ENCODE peak calls at places on chromosome 6, in eight cellular contexts. V is heart left ventricle, R is PC-3, N is cardiac muscle cell, F is lower lobe of right lung, M is foreskin fibroblast, B is fibroblast of lung, K is left ventricle myocardium inferior. X is an unnamed sample.

GRCh38 chr6:106128981-106129761 is 43.0 kb downstream of the PRDM1 start:
- DNase-seq in V (no peak), R (peak), N (peak), F (no peak), M (peak), B (peak), K (no peak), X (no peak)

GRCh38 chr6:158853072-158853871 is 34.1 kb upstream of the EZR start:
- DNase-seq in V (peak), R (peak), N (peak), F (peak), M (peak), B (peak), K (peak), X (no peak)

GRCh38 chr6:151056230-151056907 is 183.4 kb upstream of the AKAP12 start:
- DNase-seq in V (no peak), R (no peak), N (no peak), F (no peak), M (no peak), B (no peak), K (no peak), X (no peak)

GRCh38 chr6:38796006-38796405 is 80.9 kb downstream of the DNAH8 start:
- DNase-seq in V (no peak), R (peak), N (no peak), F (no peak), M (no peak), B (no peak), K (no peak), X (no peak)

GRCh38 chr6:137975058-137975940 is 108.2 kb downstream of the TNFAIP3 start:
- DNase-seq in V (no peak), R (peak), N (peak), F (no peak), M (no peak), B (peak), K (no peak), X (no peak)

GRCh38 chr6:154738561-154738961 is 5.3 kb downstream of the SCAF8 start:
- DNase-seq in V (no peak), R (no peak), N (peak), F (no peak), M (no peak), B (peak), K (no peak), X (no peak)

GRCh38 chr6:130517444-130517931 is 151.7 kb downstream of the TMEM200A start:
- DNase-seq in V (no peak), R (peak), N (no peak), F (no peak), M (no peak), B (no peak), K (no peak), X (no peak)

GRCh38 chr6:45436544-45437440 is 59.1 kb upstream of the SUPT3H start:
- DNase-seq in V (no peak), R (peak), N (peak), F (no peak), M (peak), B (peak), K (no peak), X (no peak)

GRCh38 chr6:141641406-141641805 is 491.3 kb upstream of the GJE1 start:
- DNase-seq in V (no peak), R (peak), N (no peak), F (no peak), M (no peak), B (peak), K (no peak), X (no peak)
- TF ChIP-seq CTCF in V (no peak), R (peak), N (no peak), F (no peak), M (no peak), B (no peak), K (no peak), X (peak)

GRCh38 chr6:36914227-36914794 is 28.6 kb downstream of the C6orf89 start:
- DNase-seq in V (no peak), R (peak), N (no peak), F (peak), M (no peak), B (peak), K (no peak), X (no peak)
- TF ChIP-seq CTCF in V (peak), R (peak), N (peak), F (peak), M (peak), B (peak), K (peak), X (peak)

DNA sequence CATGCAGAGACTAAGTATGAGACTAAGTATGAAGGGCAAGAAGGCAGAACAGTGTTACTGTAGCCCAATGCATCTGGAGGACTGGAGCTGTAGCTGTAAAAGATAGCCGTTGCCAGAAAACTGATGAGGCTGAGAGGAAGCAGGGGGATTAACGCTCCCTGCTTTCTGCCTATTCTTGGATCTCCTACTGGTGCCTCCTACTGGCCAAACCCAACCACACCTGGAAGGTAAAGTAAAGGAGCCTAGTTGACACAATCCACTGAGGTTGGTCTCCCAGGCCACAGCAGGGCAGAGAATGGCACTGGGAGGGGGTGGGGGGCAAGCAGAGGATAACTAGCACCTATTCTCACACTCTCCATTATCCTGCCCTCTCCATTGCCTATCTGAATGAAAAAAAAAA is 105.0 kb upstream of the MRPS10 start:
- DNase-seq in V (no peak), R (no peak), N (no peak), F (no peak), M (no peak), B (no peak), K (no peak), X (no peak)
- TF ChIP-seq CTCF in V (no peak), R (peak), N (no peak), F (no peak), M (no peak), B (no peak), K (peak), X (no peak)

GRCh38 chr6:44224154-44224977 is 971 bp downstream of the SLC29A1 start:
- DNase-seq in V (no peak), R (peak), N (peak), F (no peak), M (no peak), B (no peak), K (no peak), X (no peak)
- TF ChIP-seq CTCF in V (no peak), R (no peak), N (no peak), F (no peak), M (no peak), B (no peak), K (no peak), X (no peak)

GRCh38 chr6:95413789-95414188 is 163.5 kb upstream of the MANEA start:
- DNase-seq in V (no peak), R (no peak), N (no peak), F (no peak), M (no peak), B (no peak), K (no peak), X (no peak)
- TF ChIP-seq CTCF in V (no peak), R (no peak), N (no peak), F (no peak), M (no peak), B (no peak), K (no peak), X (no peak)

DNA sequence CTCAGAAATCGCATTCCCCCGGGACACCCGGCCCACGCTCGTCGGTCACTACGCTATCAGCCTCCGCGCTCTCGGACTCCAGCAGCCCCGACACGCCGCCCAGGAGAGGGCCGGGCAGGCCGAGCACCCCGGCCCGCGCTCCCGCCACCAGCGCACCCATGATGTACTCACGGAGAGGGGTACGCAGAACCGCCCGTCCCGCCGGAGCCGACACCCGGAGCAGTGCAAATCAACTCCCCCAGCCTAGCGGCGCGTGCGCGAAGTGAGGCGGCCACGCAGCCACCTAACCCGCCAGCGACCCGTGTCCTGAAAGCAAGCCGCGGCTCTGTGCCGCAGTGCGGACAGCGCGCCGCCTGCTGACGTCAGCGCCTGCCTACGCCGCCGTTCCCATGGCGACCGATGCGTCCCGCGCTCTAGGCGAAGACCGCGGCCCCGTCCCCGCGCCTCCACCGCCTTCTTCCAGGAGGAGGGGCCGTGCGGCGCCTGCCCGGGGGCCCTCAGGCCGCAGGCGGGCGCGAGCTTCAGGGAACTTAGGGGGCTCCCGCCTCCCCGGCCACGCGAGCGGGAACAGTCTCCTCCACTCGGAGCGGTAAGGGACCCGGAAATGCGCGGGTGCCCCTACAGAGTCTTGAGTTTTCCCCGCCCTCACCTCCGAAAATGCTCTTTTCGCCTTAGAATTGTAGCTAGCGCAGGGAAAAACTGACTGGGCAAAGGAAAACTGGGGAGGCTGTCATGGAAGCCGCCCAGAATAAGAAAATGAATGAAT is at the start of gene AHI1:
- DNase-seq in V (peak), R (peak), N (peak), F (peak), M (peak), B (peak), K (peak), X (peak)
- TF ChIP-seq CTCF in V (peak), R (no peak), N (peak), F (no peak), M (peak), B (no peak), K (no peak), X (peak)